ENCODE peak calls at places on chromosome 9, in eight cellular contexts. One of them, this sample, is unnamed.

GRCh38 chr9:19517202-19517942 is 108.6 kb downstream of the ACER2 start:
- DNase-seq in IMR-90: no peak
- DNase-seq in HFFc6: no peak
- DNase-seq in cardiac fibroblast: no peak
- DNase-seq in choroid plexus epithelial cell: no peak
- DNase-seq in uterus: no peak
- DNase-seq in left ventricle myocardium inferior: no peak
- DNase-seq in fibroblast of the aortic adventitia: no peak
- DNase-seq in this sample: no peak

GRCh38 chr9:110101531-110102161 is 106.3 kb downstream of the C9orf152 start:
- DNase-seq in HFFc6: no peak
- DNase-seq in IMR-90: peak
- DNase-seq in cardiac fibroblast: no peak
- DNase-seq in choroid plexus epithelial cell: no peak
- DNase-seq in left ventricle myocardium inferior: peak
- DNase-seq in fibroblast of the aortic adventitia: no peak
- DNase-seq in uterus: no peak
- DNase-seq in this sample: no peak

GRCh38 chr9:79572032-79572890 is 496 bp downstream of the TLE4 start:
- DNase-seq in left ventricle myocardium inferior: peak
- DNase-seq in IMR-90: peak
- DNase-seq in cardiac fibroblast: peak
- DNase-seq in HFFc6: peak
- DNase-seq in uterus: peak
- DNase-seq in choroid plexus epithelial cell: peak
- DNase-seq in fibroblast of the aortic adventitia: peak
- DNase-seq in this sample: peak

GRCh38 chr9:118162711-118163110 is 458.5 kb downstream of the TLR4 start:
- DNase-seq in cardiac fibroblast: no peak
- DNase-seq in fibroblast of the aortic adventitia: no peak
- DNase-seq in left ventricle myocardium inferior: no peak
- DNase-seq in HFFc6: no peak
- DNase-seq in uterus: no peak
- DNase-seq in IMR-90: no peak
- DNase-seq in choroid plexus epithelial cell: no peak
- DNase-seq in this sample: no peak

GRCh38 chr9:77956555-77956954 is 75.1 kb downstream of the GNAQ start:
- DNase-seq in left ventricle myocardium inferior: no peak
- DNase-seq in uterus: no peak
- DNase-seq in cardiac fibroblast: no peak
- DNase-seq in choroid plexus epithelial cell: no peak
- DNase-seq in IMR-90: no peak
- DNase-seq in HFFc6: no peak
- DNase-seq in fibroblast of the aortic adventitia: no peak
- DNase-seq in this sample: no peak

GRCh38 chr9:18457498-18457897 is 16.5 kb upstream of the ADAMTSL1 start:
- DNase-seq in fibroblast of the aortic adventitia: no peak
- DNase-seq in uterus: no peak
- DNase-seq in cardiac fibroblast: peak
- DNase-seq in choroid plexus epithelial cell: peak
- DNase-seq in HFFc6: peak
- DNase-seq in IMR-90: peak
- DNase-seq in left ventricle myocardium inferior: no peak
- DNase-seq in this sample: no peak

GRCh38 chr9:16023466-16023865 is 470.6 kb downstream of the CCDC171 start:
- DNase-seq in cardiac fibroblast: peak
- DNase-seq in HFFc6: peak
- DNase-seq in left ventricle myocardium inferior: no peak
- DNase-seq in fibroblast of the aortic adventitia: peak
- DNase-seq in choroid plexus epithelial cell: peak
- DNase-seq in uterus: no peak
- DNase-seq in IMR-90: peak
- DNase-seq in this sample: peak

GRCh38 chr9:93134018-93134739 is at the start of gene NINJ1:
- DNase-seq in uterus: peak
- DNase-seq in left ventricle myocardium inferior: peak
- DNase-seq in HFFc6: peak
- DNase-seq in choroid plexus epithelial cell: peak
- DNase-seq in IMR-90: peak
- DNase-seq in fibroblast of the aortic adventitia: peak
- DNase-seq in cardiac fibroblast: peak
- DNase-seq in this sample: peak

GRCh38 chr9:127974002-127974768 is 6.6 kb downstream of the EEIG1 start:
- DNase-seq in uterus: no peak
- DNase-seq in left ventricle myocardium inferior: no peak
- DNase-seq in HFFc6: no peak
- DNase-seq in choroid plexus epithelial cell: no peak
- DNase-seq in IMR-90: no peak
- DNase-seq in cardiac fibroblast: no peak
- DNase-seq in fibroblast of the aortic adventitia: no peak
- DNase-seq in this sample: peak

GRCh38 chr9:93200989-93201339 is 17.0 kb downstream of the WNK2 start:
- DNase-seq in choroid plexus epithelial cell: no peak
- DNase-seq in uterus: no peak
- DNase-seq in cardiac fibroblast: no peak
- DNase-seq in fibroblast of the aortic adventitia: no peak
- DNase-seq in left ventricle myocardium inferior: no peak
- DNase-seq in HFFc6: no peak
- DNase-seq in IMR-90: no peak
- DNase-seq in this sample: peak

GRCh38 chr9:99368341-99369326 is 146.6 kb downstream of the SEC61B start:
- DNase-seq in fibroblast of the aortic adventitia: peak
- DNase-seq in cardiac fibroblast: peak
- DNase-seq in choroid plexus epithelial cell: peak
- DNase-seq in left ventricle myocardium inferior: peak
- DNase-seq in uterus: peak
- DNase-seq in IMR-90: peak
- DNase-seq in HFFc6: peak
- DNase-seq in this sample: peak

GRCh38 chr9:117783828-117784227 is 79.6 kb downstream of the TLR4 start:
- DNase-seq in fibroblast of the aortic adventitia: no peak
- DNase-seq in cardiac fibroblast: no peak
- DNase-seq in IMR-90: no peak
- DNase-seq in left ventricle myocardium inferior: no peak
- DNase-seq in uterus: no peak
- DNase-seq in choroid plexus epithelial cell: peak
- DNase-seq in HFFc6: no peak
- DNase-seq in this sample: no peak

GRCh38 chr9:128416014-128416413 is 4.6 kb upstream of the CERCAM start:
- DNase-seq in fibroblast of the aortic adventitia: no peak
- DNase-seq in cardiac fibroblast: no peak
- DNase-seq in choroid plexus epithelial cell: no peak
- DNase-seq in HFFc6: no peak
- DNase-seq in left ventricle myocardium inferior: no peak
- DNase-seq in uterus: no peak
- DNase-seq in IMR-90: no peak
- DNase-seq in this sample: peak

GRCh38 chr9:113233146-113233545 is 11.8 kb downstream of the SLC31A1 start:
- DNase-seq in left ventricle myocardium inferior: no peak
- DNase-seq in IMR-90: no peak
- DNase-seq in cardiac fibroblast: no peak
- DNase-seq in choroid plexus epithelial cell: peak
- DNase-seq in fibroblast of the aortic adventitia: no peak
- DNase-seq in uterus: no peak
- DNase-seq in HFFc6: no peak
- DNase-seq in this sample: no peak

GRCh38 chr9:93597142-93597706 is 20.8 kb downstream of the PHF2 start:
- DNase-seq in HFFc6: no peak
- DNase-seq in fibroblast of the aortic adventitia: no peak
- DNase-seq in left ventricle myocardium inferior: no peak
- DNase-seq in cardiac fibroblast: no peak
- DNase-seq in choroid plexus epithelial cell: no peak
- DNase-seq in uterus: no peak
- DNase-seq in IMR-90: no peak
- DNase-seq in this sample: no peak

DNA sequence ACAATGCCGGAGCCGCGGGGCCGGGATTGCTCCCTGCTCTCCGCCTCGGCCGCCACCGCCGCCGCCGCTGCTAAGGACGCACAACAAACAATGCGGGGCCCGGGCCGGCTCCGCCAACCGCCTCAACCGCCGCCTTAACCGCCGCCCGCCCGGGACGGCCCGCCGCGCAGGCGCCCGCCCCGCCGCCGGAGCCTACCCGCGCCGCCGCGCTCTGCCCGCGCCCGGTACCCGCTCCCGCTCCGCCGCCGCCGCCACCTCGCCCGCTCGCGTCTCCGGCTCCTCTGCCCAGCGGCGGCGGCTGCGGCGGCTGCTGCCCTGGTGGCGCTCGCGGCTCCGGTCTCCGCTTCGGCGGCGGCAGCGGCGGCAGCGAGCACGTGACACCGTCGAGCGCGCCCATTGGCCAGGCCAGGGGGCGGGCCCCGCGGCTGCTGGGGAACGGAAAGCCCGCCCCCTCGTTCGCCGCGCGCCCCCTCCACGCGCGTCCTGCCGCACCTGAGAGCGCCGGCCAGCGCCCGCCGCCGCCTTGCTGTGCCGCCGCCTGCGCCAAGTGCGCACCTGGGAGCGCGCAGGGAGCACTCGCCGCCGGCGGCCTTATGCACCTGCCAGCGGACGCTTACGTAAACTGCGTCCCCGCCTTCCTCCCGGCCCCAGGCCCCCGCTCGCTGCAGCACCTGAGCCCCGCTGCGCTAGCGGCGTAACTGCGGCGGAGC is at the start of gene STRBP:
- DNase-seq in cardiac fibroblast: peak
- DNase-seq in fibroblast of the aortic adventitia: peak
- DNase-seq in left ventricle myocardium inferior: peak
- DNase-seq in IMR-90: peak
- DNase-seq in HFFc6: peak
- DNase-seq in uterus: peak
- DNase-seq in choroid plexus epithelial cell: peak
- DNase-seq in this sample: peak
- TF ChIP-seq CTCF in cardiac fibroblast: no peak
- TF ChIP-seq CTCF in fibroblast of the aortic adventitia: no peak
- TF ChIP-seq CTCF in left ventricle myocardium inferior: peak
- TF ChIP-seq CTCF in IMR-90: peak
- TF ChIP-seq CTCF in HFFc6: no peak
- TF ChIP-seq CTCF in uterus: no peak
- TF ChIP-seq CTCF in choroid plexus epithelial cell: no peak
- TF ChIP-seq CTCF in this sample: no peak

GRCh38 chr9:121169094-121169601 is 32.5 kb downstream of the RAB14 start:
- DNase-seq in fibroblast of the aortic adventitia: peak
- DNase-seq in cardiac fibroblast: peak
- DNase-seq in IMR-90: no peak
- DNase-seq in left ventricle myocardium inferior: no peak
- DNase-seq in HFFc6: peak
- DNase-seq in choroid plexus epithelial cell: peak
- DNase-seq in uterus: no peak
- DNase-seq in this sample: peak
- TF ChIP-seq CTCF in fibroblast of the aortic adventitia: peak
- TF ChIP-seq CTCF in cardiac fibroblast: peak
- TF ChIP-seq CTCF in IMR-90: peak
- TF ChIP-seq CTCF in left ventricle myocardium inferior: peak
- TF ChIP-seq CTCF in HFFc6: peak
- TF ChIP-seq CTCF in choroid plexus epithelial cell: peak
- TF ChIP-seq CTCF in uterus: no peak
- TF ChIP-seq CTCF in this sample: peak

GRCh38 chr9:550267-550790 is 291.2 kb upstream of the DMRT1 start:
- DNase-seq in left ventricle myocardium inferior: no peak
- DNase-seq in choroid plexus epithelial cell: no peak
- DNase-seq in HFFc6: no peak
- DNase-seq in cardiac fibroblast: no peak
- DNase-seq in uterus: no peak
- DNase-seq in fibroblast of the aortic adventitia: no peak
- DNase-seq in IMR-90: no peak
- DNase-seq in this sample: no peak

GRCh38 chr9:547309-547708 is 294.2 kb upstream of the DMRT1 start:
- DNase-seq in choroid plexus epithelial cell: no peak
- DNase-seq in IMR-90: no peak
- DNase-seq in left ventricle myocardium inferior: no peak
- DNase-seq in fibroblast of the aortic adventitia: no peak
- DNase-seq in cardiac fibroblast: no peak
- DNase-seq in uterus: no peak
- DNase-seq in HFFc6: no peak
- DNase-seq in this sample: no peak

GRCh38 chr9:546797-547223 is 294.7 kb upstream of the DMRT1 start:
- DNase-seq in cardiac fibroblast: peak
- DNase-seq in IMR-90: no peak
- DNase-seq in fibroblast of the aortic adventitia: peak
- DNase-seq in left ventricle myocardium inferior: no peak
- DNase-seq in HFFc6: peak
- DNase-seq in uterus: peak
- DNase-seq in choroid plexus epithelial cell: peak
- DNase-seq in this sample: no peak

GRCh38 chr9:551986-552930 is 289.2 kb upstream of the DMRT1 start:
- DNase-seq in IMR-90: no peak
- DNase-seq in HFFc6: no peak
- DNase-seq in choroid plexus epithelial cell: peak
- DNase-seq in left ventricle myocardium inferior: no peak
- DNase-seq in fibroblast of the aortic adventitia: peak
- DNase-seq in uterus: no peak
- DNase-seq in cardiac fibroblast: peak
- DNase-seq in this sample: no peak

DNA sequence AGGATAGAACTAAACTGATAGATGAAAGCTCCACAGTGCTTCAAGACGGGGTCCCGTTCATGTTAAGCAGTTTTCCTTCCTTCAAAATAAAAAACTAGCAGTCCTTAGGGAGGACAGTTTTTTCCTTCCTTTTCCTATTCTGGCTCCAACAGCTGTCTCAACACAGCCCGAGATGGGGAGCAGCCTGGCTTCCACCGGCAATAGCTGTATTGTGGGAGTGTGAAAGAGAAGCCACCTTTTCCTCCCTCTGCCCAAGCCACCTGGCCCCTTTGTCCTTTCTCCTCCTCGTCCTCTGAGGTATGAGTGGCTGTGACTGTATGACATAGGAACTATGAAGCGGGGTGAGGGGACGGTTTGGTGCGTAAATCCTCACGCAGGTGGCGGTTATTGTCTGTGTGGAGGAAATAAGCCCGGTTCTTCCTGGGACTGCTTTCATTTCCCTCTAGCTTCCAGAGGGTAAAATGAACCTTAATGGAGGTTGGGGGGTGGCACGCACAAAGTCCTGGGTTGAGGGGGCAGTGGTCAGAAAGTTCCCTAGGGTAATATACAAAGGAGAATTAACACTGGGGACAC is 292.0 kb upstream of the DMRT1 start:
- DNase-seq in IMR-90: no peak
- DNase-seq in fibroblast of the aortic adventitia: no peak
- DNase-seq in uterus: no peak
- DNase-seq in choroid plexus epithelial cell: no peak
- DNase-seq in cardiac fibroblast: no peak
- DNase-seq in left ventricle myocardium inferior: no peak
- DNase-seq in HFFc6: no peak
- DNase-seq in this sample: no peak
- TF ChIP-seq CTCF in IMR-90: no peak
- TF ChIP-seq CTCF in fibroblast of the aortic adventitia: no peak
- TF ChIP-seq CTCF in uterus: no peak
- TF ChIP-seq CTCF in choroid plexus epithelial cell: no peak
- TF ChIP-seq CTCF in cardiac fibroblast: no peak
- TF ChIP-seq CTCF in left ventricle myocardium inferior: no peak
- TF ChIP-seq CTCF in HFFc6: no peak
- TF ChIP-seq CTCF in this sample: no peak

DNA sequence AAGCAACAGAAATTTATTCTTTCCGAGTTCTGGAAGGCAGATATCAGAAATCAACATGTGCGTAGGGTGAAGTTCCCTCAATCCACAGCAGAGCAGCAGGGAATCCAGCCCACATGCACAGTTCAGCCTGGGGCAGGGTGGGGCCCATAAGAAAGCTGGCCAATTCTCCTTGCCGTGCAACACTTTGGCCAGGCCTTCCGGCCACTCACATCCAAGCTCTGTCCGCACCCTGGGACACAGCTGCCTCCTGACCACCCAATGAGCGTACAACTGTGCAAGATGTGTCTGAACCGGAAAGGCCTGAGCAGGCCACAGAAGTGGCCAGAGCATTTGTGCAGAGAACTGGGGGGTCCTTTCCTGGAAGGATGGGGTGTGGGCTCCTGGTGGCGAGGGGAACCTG is 274.9 kb downstream of the GADD45G start:
- DNase-seq in IMR-90: no peak
- DNase-seq in cardiac fibroblast: no peak
- DNase-seq in choroid plexus epithelial cell: no peak
- DNase-seq in uterus: peak
- DNase-seq in fibroblast of the aortic adventitia: peak
- DNase-seq in HFFc6: no peak
- DNase-seq in left ventricle myocardium inferior: peak
- DNase-seq in this sample: no peak
- TF ChIP-seq CTCF in IMR-90: no peak
- TF ChIP-seq CTCF in cardiac fibroblast: no peak
- TF ChIP-seq CTCF in choroid plexus epithelial cell: no peak
- TF ChIP-seq CTCF in uterus: no peak
- TF ChIP-seq CTCF in fibroblast of the aortic adventitia: no peak
- TF ChIP-seq CTCF in HFFc6: no peak
- TF ChIP-seq CTCF in left ventricle myocardium inferior: no peak
- TF ChIP-seq CTCF in this sample: no peak